ENCODE peak calls at places on chromosomes 16 and 17, in nine cellular contexts. V is K562, L is GM12892, U is stomach, S is suprapubic skin, Q is H1, G is transverse colon, F is breast epithelium, E is prostate gland. K is an unnamed sample.

GRCh38 chr17:61401280-61402072 is 1.8 kb downstream of the TBX2 start:
- DNase-seq in V (no peak), L (no peak), U (no peak), S (no peak), Q (peak), G (no peak), F (no peak), E (no peak), K (no peak)

GRCh38 chr17:55496094-55496881 is 15.0 kb downstream of the SMIM36 start:
- DNase-seq in V (no peak), L (no peak), U (no peak), S (no peak), Q (no peak), G (peak), F (no peak), E (no peak), K (no peak)

GRCh38 chr16:27445502-27446175 is 43.7 kb downstream of the IL21R start:
- DNase-seq in V (no peak), L (no peak), U (no peak), S (no peak), Q (no peak), G (no peak), F (no peak), E (no peak), K (no peak)

GRCh38 chr17:51734462-51734861 is 424.1 kb downstream of the CA10 start:
- DNase-seq in V (no peak), L (no peak), U (no peak), S (no peak), Q (peak), G (no peak), F (no peak), E (no peak), K (no peak)

GRCh38 chr17:47806026-47806912 is 15.3 kb downstream of the OSBPL7 start:
- DNase-seq in V (no peak), L (no peak), U (peak), S (peak), Q (no peak), G (no peak), F (no peak), E (no peak), K (no peak)

GRCh38 chr17:67095803-67096202 is 51.4 kb downstream of the CACNG1 start:
- DNase-seq in V (no peak), L (no peak), U (no peak), S (no peak), Q (no peak), G (no peak), F (no peak), E (no peak), K (no peak)

GRCh38 chr16:72995151-72995881 is 52.6 kb downstream of the ZFHX3 start:
- DNase-seq in V (peak), L (no peak), U (no peak), S (peak), Q (peak), G (peak), F (no peak), E (no peak), K (no peak)

GRCh38 chr16:60788631-60789030 is 1247.6 kb downstream of the CDH8 start:
- DNase-seq in V (no peak), L (no peak), U (no peak), S (no peak), Q (no peak), G (no peak), F (no peak), E (no peak), K (no peak)

GRCh38 chr16:55668337-55669281 is 12.8 kb downstream of the SLC6A2 start:
- DNase-seq in V (no peak), L (no peak), U (no peak), S (peak), Q (no peak), G (no peak), F (peak), E (no peak), K (no peak)

GRCh38 chr16:916400-916799 is 54.4 kb downstream of the LMF1 start:
- DNase-seq in V (no peak), L (no peak), U (no peak), S (no peak), Q (no peak), G (no peak), F (no peak), E (no peak), K (no peak)

GRCh38 chr17:75346906-75347305 is 57.7 kb upstream of the SLC25A19 start:
- DNase-seq in V (peak), L (no peak), U (no peak), S (no peak), Q (no peak), G (no peak), F (no peak), E (no peak), K (no peak)

GRCh38 chr16:2280981-2281542 is 13.1 kb upstream of the RNPS1 start:
- DNase-seq in V (no peak), L (no peak), U (no peak), S (no peak), Q (no peak), G (no peak), F (no peak), E (no peak), K (no peak)

GRCh38 chr16:4623593-4623992 is 1.0 kb upstream of the MGRN1 start:
- DNase-seq in V (no peak), L (no peak), U (no peak), S (no peak), Q (no peak), G (no peak), F (no peak), E (no peak), K (no peak)

GRCh38 chr16:70746708-70747424 is 54.1 kb downstream of the VAC14 start:
- DNase-seq in V (peak), L (no peak), U (peak), S (no peak), Q (no peak), G (peak), F (peak), E (peak), K (no peak)

GRCh38 chr17:31158741-31159377 is 64.1 kb downstream of the NF1 start:
- DNase-seq in V (no peak), L (no peak), U (no peak), S (no peak), Q (no peak), G (no peak), F (no peak), E (no peak), K (no peak)

GRCh38 chr17:8004899-8005298 is 2.5 kb downstream of the GUCY2D start:
- DNase-seq in V (no peak), L (no peak), U (no peak), S (no peak), Q (no peak), G (no peak), F (no peak), E (no peak), K (no peak)

GRCh38 chr16:30774367-30775130 is 12.4 kb downstream of the RNF40 start:
- DNase-seq in V (no peak), L (no peak), U (no peak), S (no peak), Q (no peak), G (no peak), F (no peak), E (no peak), K (no peak)

GRCh38 chr16:11349599-11350276 is 4.5 kb downstream of the RMI2 start:
- DNase-seq in V (no peak), L (no peak), U (peak), S (peak), Q (no peak), G (peak), F (peak), E (peak), K (no peak)

GRCh38 chr16:80599466-80599865 is 58.7 kb downstream of the DYNLRB2 start:
- DNase-seq in V (no peak), L (no peak), U (no peak), S (no peak), Q (no peak), G (no peak), F (no peak), E (no peak), K (no peak)

GRCh38 chr17:41666708-41667279 is 21.9 kb upstream of the EIF1 start:
- DNase-seq in V (peak), L (peak), U (peak), S (peak), Q (peak), G (peak), F (peak), E (peak), K (peak)

GRCh38 chr17:37461668-37462067 is 28.0 kb upstream of the DUSP14 start:
- DNase-seq in V (no peak), L (no peak), U (no peak), S (no peak), Q (no peak), G (no peak), F (no peak), E (no peak), K (no peak)

GRCh38 chr16:12215302-12216105 is 239.0 kb downstream of the SNX29 start:
- DNase-seq in V (no peak), L (no peak), U (no peak), S (no peak), Q (peak), G (no peak), F (no peak), E (no peak), K (no peak)

GRCh38 chr17:56416682-56417351 is 176.7 kb upstream of the NOG start:
- DNase-seq in V (no peak), L (no peak), U (no peak), S (no peak), Q (no peak), G (no peak), F (no peak), E (no peak), K (no peak)

GRCh38 chr16:75559002-75559401 is 3.0 kb upstream of the TMEM231 start:
- DNase-seq in V (no peak), L (no peak), U (no peak), S (no peak), Q (no peak), G (no peak), F (no peak), E (no peak), K (no peak)

GRCh38 chr16:75552951-75553350 is 3.1 kb downstream of the TMEM231 start:
- DNase-seq in V (no peak), L (no peak), U (no peak), S (no peak), Q (no peak), G (no peak), F (no peak), E (no peak), K (no peak)

GRCh38 chr16:75559564-75560372 is 3.7 kb upstream of the TMEM231 start:
- DNase-seq in V (peak), L (no peak), U (no peak), S (no peak), Q (no peak), G (no peak), F (no peak), E (no peak), K (no peak)

GRCh38 chr16:75555213-75555706 is 792 bp downstream of the TMEM231 start:
- DNase-seq in V (peak), L (no peak), U (peak), S (peak), Q (peak), G (peak), F (peak), E (peak), K (no peak)

DNA sequence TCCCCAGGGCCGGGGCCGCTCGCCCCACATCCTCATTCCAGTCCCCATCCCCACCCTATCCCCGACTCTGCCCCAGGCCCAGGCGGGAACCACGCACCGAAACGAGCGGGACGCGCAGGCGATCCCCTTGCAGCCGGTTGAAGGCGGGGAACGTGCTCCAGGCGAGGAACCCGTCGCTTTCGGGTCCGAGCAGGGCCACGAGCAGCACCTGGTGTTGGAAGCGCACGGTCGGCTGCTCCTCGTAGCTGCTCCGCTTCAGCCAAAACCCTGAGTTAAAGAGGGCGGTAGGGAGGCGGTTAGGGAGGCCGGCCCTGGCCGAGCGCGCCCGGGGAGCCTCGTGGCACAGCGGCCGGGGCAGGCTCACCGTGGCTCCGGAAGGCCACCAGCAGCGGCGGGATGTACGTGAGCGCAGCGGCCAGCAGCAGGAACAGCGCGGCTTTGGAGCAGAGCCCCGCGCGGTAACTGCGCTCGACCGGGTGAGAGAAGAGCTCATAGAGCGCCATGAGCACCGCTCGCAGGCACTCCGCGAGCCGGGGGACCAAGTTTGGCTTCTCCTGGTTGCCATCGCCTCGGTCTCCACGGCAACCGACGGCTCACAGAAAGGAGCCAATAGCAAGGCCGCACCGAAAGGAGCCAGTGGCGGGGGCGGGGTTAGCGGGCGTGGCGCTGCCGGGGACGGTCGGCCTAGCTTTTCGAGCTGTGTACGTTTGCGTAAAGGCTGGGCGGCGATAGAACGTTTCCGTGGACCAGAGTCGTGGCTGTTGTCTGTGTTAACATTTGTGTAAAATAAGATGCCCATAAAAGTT is at the start of gene TMEM231:
- DNase-seq in V (peak), L (peak), U (peak), S (peak), Q (peak), G (peak), F (peak), E (peak), K (peak)
- TF ChIP-seq POLR2A in V (peak), L (peak), U (no peak), S (no peak), Q (no peak), G (peak), F (peak), E (peak), K (peak)

GRCh38 chr17:81701288-81702071 is 1.7 kb upstream of the MRPL12 start:
- DNase-seq in V (peak), L (no peak), U (no peak), S (no peak), Q (no peak), G (no peak), F (no peak), E (no peak), K (no peak)
- TF ChIP-seq POLR2AphosphoS5 in V (no peak), L (no peak), U (no peak), S (no peak), Q (no peak), G (no peak), F (no peak), E (no peak), K (peak)

GRCh38 chr16:67521095-67521804 is 7.4 kb upstream of the RIPOR1 start:
- DNase-seq in V (peak), L (peak), U (peak), S (peak), Q (peak), G (peak), F (peak), E (peak), K (peak)
- TF ChIP-seq POLR2A in V (no peak), L (no peak), U (no peak), S (no peak), Q (no peak), G (peak), F (no peak), E (peak), K (no peak)

GRCh38 chr16:89786474-89787364 is 29.7 kb downstream of the FANCA start:
- DNase-seq in V (no peak), L (no peak), U (no peak), S (no peak), Q (no peak), G (no peak), F (no peak), E (no peak), K (no peak)
- TF ChIP-seq POLR2AphosphoS5 in V (no peak), L (no peak), U (no peak), S (no peak), Q (no peak), G (no peak), F (no peak), E (no peak), K (no peak)

DNA sequence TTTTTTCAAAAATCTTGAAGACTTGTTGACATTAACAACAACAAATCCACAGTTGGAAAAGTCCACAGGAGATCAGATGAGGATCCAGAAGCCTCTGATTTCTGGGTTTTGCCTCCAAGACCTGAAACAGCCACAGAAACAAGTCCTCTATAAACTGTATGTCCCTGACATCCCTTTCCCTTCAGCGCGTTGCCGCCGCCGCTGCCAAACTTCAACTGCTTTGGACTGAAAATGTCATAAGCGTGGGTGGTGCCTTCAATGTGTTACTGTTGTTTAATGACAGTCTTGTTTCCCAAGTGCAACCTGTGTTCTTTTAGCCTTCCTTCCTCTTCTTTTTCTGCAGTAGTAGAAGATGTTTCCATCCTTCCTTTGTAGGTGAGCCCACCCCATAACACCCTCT is 334.9 kb downstream of the SHISA9 start:
- DNase-seq in V (no peak), L (no peak), U (no peak), S (no peak), Q (no peak), G (no peak), F (no peak), E (no peak), K (no peak)
- TF ChIP-seq POLR2A in V (no peak), L (no peak), U (no peak), S (no peak), Q (no peak), G (no peak), F (no peak), E (no peak), K (no peak)

GRCh38 chr17:19361326-19361725 is 1.2 kb downstream of the B9D1 start:
- DNase-seq in V (no peak), L (no peak), U (no peak), S (no peak), Q (no peak), G (peak), F (no peak), E (no peak), K (no peak)

GRCh38 chr17:19363460-19364035 is 1.0 kb upstream of the B9D1 start:
- DNase-seq in V (no peak), L (no peak), U (no peak), S (no peak), Q (no peak), G (no peak), F (no peak), E (no peak), K (no peak)

GRCh38 chr17:19361975-19362292 is 589 bp downstream of the B9D1 start:
- DNase-seq in V (peak), L (no peak), U (no peak), S (no peak), Q (no peak), G (no peak), F (no peak), E (no peak), K (no peak)

GRCh38 chr17:19363114-19363438 is 553 bp upstream of the B9D1 start:
- DNase-seq in V (no peak), L (no peak), U (no peak), S (no peak), Q (no peak), G (no peak), F (no peak), E (no peak), K (no peak)

GRCh38 chr17:19362293-19363113 is at the start of gene B9D1:
- DNase-seq in V (peak), L (peak), U (peak), S (peak), Q (peak), G (peak), F (peak), E (peak), K (peak)
- TF ChIP-seq POLR2AphosphoS5 in V (no peak), L (no peak), U (peak), S (no peak), Q (peak), G (no peak), F (peak), E (peak), K (no peak)

GRCh38 chr16:10322723-10323527 is 62.9 kb upstream of the ATF7IP2 start:
- DNase-seq in V (peak), L (no peak), U (no peak), S (no peak), Q (no peak), G (no peak), F (no peak), E (no peak), K (no peak)

GRCh38 chr16:10314811-10315210 is 71.0 kb upstream of the ATF7IP2 start:
- DNase-seq in V (no peak), L (no peak), U (no peak), S (no peak), Q (no peak), G (no peak), F (no peak), E (no peak), K (no peak)

GRCh38 chr16:10321407-10322397 is 64.2 kb upstream of the ATF7IP2 start:
- DNase-seq in V (no peak), L (no peak), U (no peak), S (no peak), Q (no peak), G (no peak), F (no peak), E (no peak), K (no peak)

GRCh38 chr16:10317425-10318001 is 68.3 kb upstream of the ATF7IP2 start:
- DNase-seq in V (no peak), L (no peak), U (no peak), S (no peak), Q (no peak), G (no peak), F (no peak), E (no peak), K (no peak)

DNA sequence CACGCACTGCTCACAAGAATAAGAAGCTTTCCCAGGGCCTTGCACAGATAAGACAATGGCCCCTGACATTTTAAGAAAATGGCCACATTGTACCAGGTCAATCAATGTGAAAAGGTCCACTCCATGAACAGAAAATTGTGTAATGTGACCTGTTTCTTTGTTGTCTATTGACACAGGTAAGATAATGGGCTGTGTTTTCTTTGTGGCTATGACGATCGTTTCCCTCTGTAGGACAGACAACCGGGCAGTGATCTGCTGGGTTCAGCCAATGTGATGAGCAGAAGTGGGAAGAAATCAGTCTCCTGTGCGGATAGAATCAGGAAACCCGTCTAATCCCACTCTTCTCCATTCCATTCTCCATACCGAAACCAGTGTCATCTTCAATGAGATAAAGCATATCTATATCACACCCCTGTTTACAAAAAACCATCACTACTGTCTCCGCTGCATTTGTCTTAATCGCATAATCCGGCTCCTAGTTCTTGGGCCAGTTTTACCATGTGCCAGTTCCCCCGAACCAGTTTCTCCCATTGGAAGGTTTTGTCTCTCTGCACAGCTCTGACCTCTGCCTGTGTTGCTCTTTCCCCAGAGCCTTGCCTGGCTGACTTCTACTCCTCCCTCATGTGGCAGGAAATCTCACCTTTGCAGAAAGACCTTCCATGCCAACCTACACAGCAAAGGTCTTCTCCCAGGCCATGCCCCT is 66.9 kb upstream of the ATF7IP2 start:
- DNase-seq in V (no peak), L (no peak), U (no peak), S (no peak), Q (no peak), G (no peak), F (no peak), E (no peak), K (no peak)
- TF ChIP-seq POLR2A in V (no peak), L (no peak), U (no peak), S (no peak), Q (no peak), G (no peak), F (no peak), E (no peak), K (no peak)